ENCODE peak calls at places on chromosomes 7 and 10, in seven cellular contexts. One of them, this sample, is unnamed.
A peak's percentile ranks its signal among the peaks of the same experiment; 100 is the strongest.

GRCh38 chr7:125668321-125668993 is 738.8 kb upstream of the POT1 start:
- DNase-seq in suprapubic skin: no peak
- DNase-seq in H1: no peak
- DNase-seq in tibial nerve: no peak
- DNase-seq in transverse colon: no peak
- DNase-seq in Peyer's patch: no peak
- DNase-seq in A549: no peak
- DNase-seq in this sample: no peak

GRCh38 chr10:53003094-53003493 is 230.5 kb upstream of the MBL2 start:
- DNase-seq in A549: no peak
- DNase-seq in Peyer's patch: no peak
- DNase-seq in tibial nerve: no peak
- DNase-seq in H1: no peak
- DNase-seq in suprapubic skin: no peak
- DNase-seq in transverse colon: no peak
- DNase-seq in this sample: no peak

GRCh38 chr10:78304091-78305045 is 270.7 kb downstream of the RPS24 start:
- DNase-seq in tibial nerve: no peak
- DNase-seq in A549: no peak
- DNase-seq in H1: peak; percentile 39
- DNase-seq in transverse colon: no peak
- DNase-seq in Peyer's patch: no peak
- DNase-seq in suprapubic skin: no peak
- DNase-seq in this sample: no peak

GRCh38 chr10:58829839-58830238 is 317.2 kb downstream of the BICC1 start:
- DNase-seq in transverse colon: no peak
- DNase-seq in H1: no peak
- DNase-seq in tibial nerve: no peak
- DNase-seq in suprapubic skin: no peak
- DNase-seq in Peyer's patch: no peak
- DNase-seq in A549: no peak
- DNase-seq in this sample: no peak

GRCh38 chr10:20059084-20059835 is 243.0 kb downstream of the PLXDC2 start:
- DNase-seq in H1: no peak
- DNase-seq in suprapubic skin: no peak
- DNase-seq in transverse colon: no peak
- DNase-seq in tibial nerve: no peak
- DNase-seq in Peyer's patch: no peak
- DNase-seq in A549: no peak
- DNase-seq in this sample: no peak

GRCh38 chr10:110737886-110738634 is 93.9 kb downstream of the RBM20 start:
- DNase-seq in Peyer's patch: no peak
- DNase-seq in suprapubic skin: no peak
- DNase-seq in transverse colon: no peak
- DNase-seq in H1: no peak
- DNase-seq in A549: no peak
- DNase-seq in tibial nerve: no peak
- DNase-seq in this sample: no peak

GRCh38 chr10:48613015-48613414 is 8.1 kb upstream of the ARHGAP22 start:
- DNase-seq in transverse colon: no peak
- DNase-seq in Peyer's patch: no peak
- DNase-seq in H1: no peak
- DNase-seq in tibial nerve: no peak
- DNase-seq in suprapubic skin: no peak
- DNase-seq in A549: no peak
- DNase-seq in this sample: no peak

GRCh38 chr7:101210143-101210542 is 7.2 kb downstream of the PLOD3 start:
- DNase-seq in Peyer's patch: no peak
- DNase-seq in tibial nerve: no peak
- DNase-seq in transverse colon: no peak
- DNase-seq in H1: no peak
- DNase-seq in suprapubic skin: no peak
- DNase-seq in A549: no peak
- DNase-seq in this sample: no peak

GRCh38 chr7:73719806-73720169 is 319 bp upstream of the STX1A start:
- DNase-seq in H1: no peak
- DNase-seq in A549: no peak
- DNase-seq in tibial nerve: no peak
- DNase-seq in Peyer's patch: no peak
- DNase-seq in suprapubic skin: no peak
- DNase-seq in transverse colon: no peak
- DNase-seq in this sample: no peak

GRCh38 chr10:120492366-120492765 is 35.3 kb downstream of the PLPP4 start:
- DNase-seq in transverse colon: no peak
- DNase-seq in Peyer's patch: no peak
- DNase-seq in H1: peak; percentile 23
- DNase-seq in A549: no peak
- DNase-seq in suprapubic skin: no peak
- DNase-seq in tibial nerve: no peak
- DNase-seq in this sample: no peak

GRCh38 chr10:91564508-91564907 is 68.4 kb downstream of the PPP1R3C start:
- DNase-seq in Peyer's patch: no peak
- DNase-seq in tibial nerve: no peak
- DNase-seq in suprapubic skin: no peak
- DNase-seq in H1: no peak
- DNase-seq in A549: no peak
- DNase-seq in transverse colon: no peak
- DNase-seq in this sample: no peak

GRCh38 chr7:80729586-80730320 is 91.3 kb downstream of the CD36 start:
- DNase-seq in Peyer's patch: no peak
- DNase-seq in H1: no peak
- DNase-seq in transverse colon: no peak
- DNase-seq in A549: no peak
- DNase-seq in suprapubic skin: no peak
- DNase-seq in tibial nerve: no peak
- DNase-seq in this sample: no peak

GRCh38 chr10:120666311-120666710 is 184.9 kb upstream of the WDR11 start:
- DNase-seq in transverse colon: no peak
- DNase-seq in Peyer's patch: no peak
- DNase-seq in suprapubic skin: no peak
- DNase-seq in H1: no peak
- DNase-seq in A549: no peak
- DNase-seq in tibial nerve: no peak
- DNase-seq in this sample: no peak

GRCh38 chr7:82507976-82508677 is 64.5 kb upstream of the CACNA2D1 start:
- DNase-seq in Peyer's patch: peak; percentile 53
- DNase-seq in H1: peak; percentile 54
- DNase-seq in transverse colon: peak; percentile 12
- DNase-seq in suprapubic skin: no peak
- DNase-seq in A549: no peak
- DNase-seq in tibial nerve: no peak
- DNase-seq in this sample: peak; percentile 63

GRCh38 chr10:57983226-57983870 is 284.3 kb downstream of the IPMK start:
- DNase-seq in A549: no peak
- DNase-seq in H1: no peak
- DNase-seq in tibial nerve: no peak
- DNase-seq in suprapubic skin: no peak
- DNase-seq in Peyer's patch: no peak
- DNase-seq in transverse colon: no peak
- DNase-seq in this sample: no peak

GRCh38 chr7:32916006-32916405 is 24.4 kb upstream of the KBTBD2 start:
- DNase-seq in H1: no peak
- DNase-seq in Peyer's patch: no peak
- DNase-seq in suprapubic skin: no peak
- DNase-seq in transverse colon: no peak
- DNase-seq in A549: no peak
- DNase-seq in tibial nerve: no peak
- DNase-seq in this sample: no peak

GRCh38 chr10:30591249-30591670 is 38.3 kb downstream of the LYZL2 start:
- DNase-seq in suprapubic skin: peak; percentile 6
- DNase-seq in tibial nerve: peak; percentile 20
- DNase-seq in H1: no peak
- DNase-seq in A549: peak; percentile 67
- DNase-seq in transverse colon: peak; percentile 29
- DNase-seq in Peyer's patch: no peak
- DNase-seq in this sample: peak; percentile 34

GRCh38 chr7:149355390-149356048 is 93.5 kb downstream of the ZNF783 start:
- DNase-seq in suprapubic skin: no peak
- DNase-seq in transverse colon: no peak
- DNase-seq in A549: peak; percentile 73
- DNase-seq in H1: peak; percentile 87
- DNase-seq in tibial nerve: no peak
- DNase-seq in Peyer's patch: no peak
- DNase-seq in this sample: no peak

GRCh38 chr10:73717564-73717963 is 19.7 kb upstream of the AGAP5 start:
- DNase-seq in Peyer's patch: no peak
- DNase-seq in suprapubic skin: no peak
- DNase-seq in A549: no peak
- DNase-seq in transverse colon: no peak
- DNase-seq in tibial nerve: no peak
- DNase-seq in H1: no peak
- DNase-seq in this sample: no peak

DNA sequence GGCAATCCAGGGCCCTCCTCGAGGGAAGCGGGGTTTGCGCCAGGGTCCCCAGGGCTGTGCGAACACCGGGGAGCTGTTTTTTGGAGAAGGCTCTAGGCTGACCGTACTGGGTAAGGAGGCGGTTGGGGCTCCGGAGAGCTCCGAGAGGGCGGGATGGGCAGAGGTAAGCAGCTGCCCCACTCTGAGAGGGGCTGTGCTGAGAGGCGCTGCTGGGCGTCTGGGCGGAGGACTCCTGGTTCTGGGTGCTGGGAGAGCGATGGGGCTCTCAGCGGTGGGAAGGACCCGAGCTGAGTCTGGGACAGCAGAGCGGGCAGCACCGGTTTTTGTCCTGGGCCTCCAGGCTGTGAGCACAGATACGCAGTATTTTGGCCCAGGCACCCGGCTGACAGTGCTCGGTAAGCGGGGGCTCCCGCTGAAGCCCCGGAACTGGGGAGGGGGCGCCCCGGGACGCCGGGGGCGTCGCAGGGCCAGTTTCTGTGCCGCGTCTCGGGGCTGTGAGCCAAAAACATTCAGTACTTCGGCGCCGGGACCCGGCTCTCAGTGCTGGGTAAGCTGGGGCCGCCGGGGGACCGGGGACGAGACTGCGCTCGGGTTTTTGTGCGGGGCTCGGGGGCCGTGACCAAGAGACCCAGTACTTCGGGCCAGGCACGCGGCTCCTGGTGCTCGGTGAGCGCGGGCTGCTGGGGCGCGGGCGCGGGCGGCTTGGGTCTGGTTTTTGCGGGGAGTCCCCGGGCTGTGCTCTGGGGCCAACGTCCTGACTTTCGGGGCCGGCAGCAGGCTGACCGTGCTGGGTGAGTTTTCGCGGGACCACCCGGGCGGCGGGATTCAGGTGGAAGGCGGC is 26.0 kb downstream of the PRSS2 start:
- DNase-seq in A549: no peak
- DNase-seq in transverse colon: no peak
- DNase-seq in Peyer's patch: peak; percentile 45
- DNase-seq in tibial nerve: no peak
- DNase-seq in suprapubic skin: no peak
- DNase-seq in H1: peak; percentile 64
- DNase-seq in this sample: no peak
- H3K27ac ChIP-seq in A549: no peak overlapping the region
- H3K27ac ChIP-seq in transverse colon: peak overlapping the region; percentile 71
- H3K27ac ChIP-seq in Peyer's patch: peak overlapping the region; percentile 96
- H3K27ac ChIP-seq in tibial nerve: no peak overlapping the region
- H3K27ac ChIP-seq in suprapubic skin: no peak overlapping the region
- H3K27ac ChIP-seq in H1: no peak overlapping the region
- H3K27ac ChIP-seq in this sample: peak overlapping the region; percentile 75

GRCh38 chr10:87095241-87095945 is 387 bp downstream of the SHLD2 start:
- DNase-seq in H1: peak; percentile 77
- DNase-seq in suprapubic skin: peak; percentile 89
- DNase-seq in tibial nerve: peak; percentile 56
- DNase-seq in transverse colon: peak; percentile 85
- DNase-seq in Peyer's patch: peak; percentile 85
- DNase-seq in A549: peak; percentile 88
- DNase-seq in this sample: peak; percentile 87

GRCh38 chr10:87092861-87093460 is 1.7 kb downstream of the GLUD1 start:
- DNase-seq in suprapubic skin: no peak
- DNase-seq in tibial nerve: no peak
- DNase-seq in transverse colon: peak; percentile 38
- DNase-seq in Peyer's patch: no peak
- DNase-seq in H1: peak; percentile 58
- DNase-seq in A549: no peak
- DNase-seq in this sample: no peak

GRCh38 chr10:87093461-87094372 is 926 bp downstream of the GLUD1 start:
- DNase-seq in Peyer's patch: peak; percentile 80
- DNase-seq in tibial nerve: peak; percentile 58
- DNase-seq in transverse colon: peak; percentile 73
- DNase-seq in A549: peak; percentile 48
- DNase-seq in H1: peak; percentile 66
- DNase-seq in suprapubic skin: peak; percentile 91
- DNase-seq in this sample: peak; percentile 92

GRCh38 chr10:87092356-87092860 is 2.2 kb downstream of the GLUD1 start:
- DNase-seq in H1: no peak
- DNase-seq in A549: no peak
- DNase-seq in transverse colon: no peak
- DNase-seq in Peyer's patch: no peak
- DNase-seq in tibial nerve: no peak
- DNase-seq in suprapubic skin: no peak
- DNase-seq in this sample: no peak

GRCh38 chr10:87094373-87095240 is at the start of the genes GLUD1 and SHLD2:
- DNase-seq in Peyer's patch: peak; percentile 95
- DNase-seq in suprapubic skin: peak; percentile 96
- DNase-seq in transverse colon: peak; percentile 93
- DNase-seq in A549: peak; percentile 94
- DNase-seq in H1: peak; percentile 89
- DNase-seq in tibial nerve: peak; percentile 79
- DNase-seq in this sample: peak; percentile 97
- TF ChIP-seq POLR2A in Peyer's patch: peak; percentile 87
- TF ChIP-seq POLR2A in suprapubic skin: peak; percentile 73
- TF ChIP-seq POLR2A in transverse colon: peak; percentile 73
- TF ChIP-seq POLR2A in A549: peak; percentile 98
- TF ChIP-seq POLR2A in H1: peak; percentile 73
- TF ChIP-seq POLR2A in tibial nerve: peak; percentile 86
- TF ChIP-seq POLR2A in this sample: peak; percentile 89

GRCh38 chr10:79308016-79308415 is 39.3 kb upstream of the PPIF start:
- DNase-seq in Peyer's patch: no peak
- DNase-seq in A549: no peak
- DNase-seq in suprapubic skin: no peak
- DNase-seq in transverse colon: no peak
- DNase-seq in H1: no peak
- DNase-seq in tibial nerve: no peak
- DNase-seq in this sample: no peak
- H3K27ac ChIP-seq in Peyer's patch: no peak overlapping the region
- H3K27ac ChIP-seq in A549: no peak overlapping the region
- H3K27ac ChIP-seq in suprapubic skin: no peak overlapping the region
- H3K27ac ChIP-seq in transverse colon: no peak overlapping the region
- H3K27ac ChIP-seq in H1: no peak overlapping the region
- H3K27ac ChIP-seq in tibial nerve: no peak overlapping the region
- H3K27ac ChIP-seq in this sample: no peak overlapping the region

GRCh38 chr10:121942749-121943148 is 14.9 kb upstream of the ATE1 start:
- DNase-seq in tibial nerve: peak; percentile 20
- DNase-seq in suprapubic skin: no peak
- DNase-seq in A549: peak; percentile 82
- DNase-seq in Peyer's patch: no peak
- DNase-seq in transverse colon: no peak
- DNase-seq in H1: no peak
- DNase-seq in this sample: peak; percentile 22
- TF ChIP-seq POLR2A in tibial nerve: no peak
- TF ChIP-seq POLR2A in suprapubic skin: no peak
- TF ChIP-seq POLR2A in A549: no peak
- TF ChIP-seq POLR2A in Peyer's patch: no peak
- TF ChIP-seq POLR2A in transverse colon: no peak
- TF ChIP-seq POLR2A in H1: no peak
- TF ChIP-seq POLR2A in this sample: no peak

GRCh38 chr10:86399879-86400704 is 33.5 kb upstream of the GRID1 start:
- DNase-seq in suprapubic skin: peak; percentile 92
- DNase-seq in H1: peak; percentile 99
- DNase-seq in tibial nerve: peak; percentile 91
- DNase-seq in A549: peak; percentile 97
- DNase-seq in transverse colon: peak; percentile 97
- DNase-seq in Peyer's patch: peak; percentile 97
- DNase-seq in this sample: peak; percentile 95
- H3K27ac ChIP-seq in suprapubic skin: peak overlapping the region; percentile 86
- H3K27ac ChIP-seq in H1: no peak overlapping the region
- H3K27ac ChIP-seq in tibial nerve: no peak overlapping the region
- H3K27ac ChIP-seq in A549: peak overlapping the region; percentile 92
- H3K27ac ChIP-seq in transverse colon: peak overlapping the region; percentile 94
- H3K27ac ChIP-seq in Peyer's patch: peak overlapping the region; percentile 94
- H3K27ac ChIP-seq in this sample: peak overlapping the region; percentile 84

This sample was measured in upper lobe of left lung.